ENCODE peak calls at places on chromosome 18, in eight cellular contexts. L, R, P, M, K, O, Z and E are unnamed samples.

GRCh38 chr18:28208712-28209265 is 31.9 kb upstream of the CDH2 start:
- DNase-seq in Z (no peak), L (no peak), K (no peak), M (no peak), R (peak; percentile 20), O (no peak), P (no peak), E (no peak)

GRCh38 chr18:11587432-11587831 is 22.0 kb upstream of the SLC35G4 start:
- DNase-seq in P (no peak), R (no peak), L (no peak), K (no peak), M (peak; percentile 4), Z (no peak), O (no peak), E (no peak)

GRCh38 chr18:50113726-50114125 is 81.2 kb downstream of the MYO5B start:
- DNase-seq in Z (no peak), K (no peak), O (no peak), L (no peak), P (no peak), R (no peak), M (no peak), E (no peak)

GRCh38 chr18:66792466-66792865 is 188.6 kb upstream of the CDH19 start:
- DNase-seq in K (no peak), R (no peak), P (no peak), Z (no peak), L (no peak), O (no peak), M (no peak), E (no peak)

GRCh38 chr18:25349131-25349925 is 2.6 kb downstream of the ZNF521 start:
- DNase-seq in K (no peak), R (peak; percentile 72), O (no peak), P (peak; percentile 40), Z (peak; percentile 68), L (no peak), M (peak; percentile 78), E (peak; percentile 51)

GRCh38 chr18:22171839-22172582 is 2.6 kb downstream of the GATA6 start:
- DNase-seq in R (peak; percentile 54), O (no peak), M (peak; percentile 60), L (no peak), P (no peak), K (peak; percentile 26), Z (peak; percentile 30), E (peak; percentile 35)

GRCh38 chr18:61991201-61991600 is 98.4 kb upstream of the RNF152 start:
- DNase-seq in K (no peak), Z (peak; percentile 40), P (no peak), L (no peak), M (no peak), R (peak; percentile 79), O (peak; percentile 18), E (peak; percentile 49)

GRCh38 chr18:57029761-57030160 is 117.1 kb upstream of the BOD1L2 start:
- DNase-seq in Z (no peak), R (no peak), M (peak; percentile 74), L (no peak), K (no peak), P (no peak), O (no peak), E (no peak)

GRCh38 chr18:10032331-10032979 is 118.6 kb downstream of the VAPA start:
- DNase-seq in L (no peak), P (no peak), K (no peak), O (no peak), M (peak; percentile 84), Z (no peak), R (no peak), E (no peak)

GRCh38 chr18:64134044-64134757 is 14.7 kb downstream of the LINC00305 start:
- DNase-seq in R (peak; percentile 5), K (no peak), L (no peak), O (no peak), M (no peak), P (no peak), Z (no peak), E (no peak)

GRCh38 chr18:41466436-41467160 is 488.4 kb upstream of the PIK3C3 start:
- DNase-seq in Z (no peak), O (no peak), M (no peak), P (no peak), L (no peak), R (no peak), K (no peak), E (no peak)

GRCh38 chr18:21406111-21406510 is 164.1 kb downstream of the GREB1L start:
- DNase-seq in M (no peak), R (peak; percentile 57), P (no peak), Z (no peak), L (no peak), O (no peak), K (no peak), E (no peak)

GRCh38 chr18:4557502-4557901 is 102.4 kb upstream of the DLGAP1 start:
- DNase-seq in K (no peak), O (no peak), P (no peak), R (no peak), Z (no peak), L (no peak), M (no peak), E (no peak)

GRCh38 chr18:51235011-51235789 is 37.7 kb upstream of the MEX3C start:
- DNase-seq in Z (no peak), K (no peak), P (no peak), R (peak; percentile 17), O (no peak), M (peak; percentile 53), L (no peak), E (no peak)

GRCh38 chr18:74524097-74524496 is 10.2 kb upstream of the CNDP1 start:
- DNase-seq in Z (peak; percentile 54), M (no peak), L (no peak), K (no peak), O (no peak), P (peak; percentile 31), R (no peak), E (no peak)

GRCh38 chr18:51266736-51267135 is 69.3 kb upstream of the MEX3C start:
- DNase-seq in M (no peak), K (no peak), P (no peak), L (no peak), R (peak; percentile 18), Z (no peak), O (no peak), E (no peak)

DNA sequence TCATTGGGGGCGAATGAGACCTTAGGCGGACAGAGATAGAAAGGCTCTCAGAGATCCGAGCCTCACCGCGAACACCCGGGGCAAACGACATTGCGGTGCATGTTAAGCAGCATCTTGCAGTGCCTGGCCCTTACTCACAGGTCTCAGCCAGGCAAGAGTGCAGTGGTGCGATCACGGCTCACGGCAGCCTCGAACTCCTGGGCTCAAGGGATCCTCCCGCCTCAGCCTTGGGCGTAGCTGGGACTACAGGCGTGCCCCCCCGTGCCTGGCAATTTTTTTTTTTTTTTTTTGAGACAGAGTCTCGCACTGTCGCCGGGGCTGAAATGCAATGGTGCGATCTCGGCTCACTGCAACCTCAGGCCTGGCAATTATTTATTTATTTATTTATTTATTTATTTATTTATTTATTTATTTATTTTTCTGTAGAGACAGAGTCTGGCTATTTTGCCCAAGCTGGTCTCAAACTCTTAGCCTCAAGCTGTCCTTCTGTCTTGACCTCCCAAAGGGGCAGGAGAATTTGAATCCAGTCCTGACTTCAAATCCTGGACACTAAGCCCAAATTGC is 1.3 kb downstream of the LAMA3 start:
- DNase-seq in P (no peak), Z (no peak), M (peak; percentile 62), O (no peak), K (no peak), L (no peak), R (no peak), E (no peak)
- H3K4me3 ChIP-seq in P (peak overlapping the region; percentile 65), Z (peak overlapping the region; percentile 57), M (peak overlapping the region; percentile 72), O (no peak overlapping the region), K (no peak overlapping the region), L (peak overlapping the region; percentile 64), R (no peak overlapping the region), E (no peak overlapping the region)

GRCh38 chr18:78017869-78018268 is 768.2 kb downstream of the GALR1 start:
- DNase-seq in L (no peak), Z (no peak), P (no peak), O (no peak), K (no peak), R (no peak), M (no peak), E (no peak)
- H3K4me3 ChIP-seq in L (no peak overlapping the region), Z (no peak overlapping the region), P (no peak overlapping the region), O (no peak overlapping the region), K (no peak overlapping the region), R (no peak overlapping the region), M (no peak overlapping the region), E (no peak overlapping the region)

GRCh38 chr18:54960197-54960596 is 936 bp upstream of the CCDC68 start:
- DNase-seq in M (no peak), Z (no peak), O (no peak), L (no peak), R (no peak), P (no peak), K (no peak), E (no peak)

GRCh38 chr18:54961016-54961423 is 1.8 kb upstream of the CCDC68 start:
- DNase-seq in M (no peak), P (no peak), O (no peak), R (no peak), L (no peak), K (no peak), Z (peak; percentile 95), E (no peak)

GRCh38 chr18:54957987-54958386 is 1.3 kb downstream of the CCDC68 start:
- DNase-seq in L (no peak), P (no peak), R (no peak), K (peak; percentile 61), M (no peak), O (no peak), Z (peak; percentile 74), E (peak; percentile 64)

GRCh38 chr18:54957295-54957694 is 2.0 kb downstream of the CCDC68 start:
- DNase-seq in O (no peak), K (no peak), L (no peak), P (no peak), R (no peak), M (no peak), Z (peak; percentile 46), E (no peak)

DNA sequence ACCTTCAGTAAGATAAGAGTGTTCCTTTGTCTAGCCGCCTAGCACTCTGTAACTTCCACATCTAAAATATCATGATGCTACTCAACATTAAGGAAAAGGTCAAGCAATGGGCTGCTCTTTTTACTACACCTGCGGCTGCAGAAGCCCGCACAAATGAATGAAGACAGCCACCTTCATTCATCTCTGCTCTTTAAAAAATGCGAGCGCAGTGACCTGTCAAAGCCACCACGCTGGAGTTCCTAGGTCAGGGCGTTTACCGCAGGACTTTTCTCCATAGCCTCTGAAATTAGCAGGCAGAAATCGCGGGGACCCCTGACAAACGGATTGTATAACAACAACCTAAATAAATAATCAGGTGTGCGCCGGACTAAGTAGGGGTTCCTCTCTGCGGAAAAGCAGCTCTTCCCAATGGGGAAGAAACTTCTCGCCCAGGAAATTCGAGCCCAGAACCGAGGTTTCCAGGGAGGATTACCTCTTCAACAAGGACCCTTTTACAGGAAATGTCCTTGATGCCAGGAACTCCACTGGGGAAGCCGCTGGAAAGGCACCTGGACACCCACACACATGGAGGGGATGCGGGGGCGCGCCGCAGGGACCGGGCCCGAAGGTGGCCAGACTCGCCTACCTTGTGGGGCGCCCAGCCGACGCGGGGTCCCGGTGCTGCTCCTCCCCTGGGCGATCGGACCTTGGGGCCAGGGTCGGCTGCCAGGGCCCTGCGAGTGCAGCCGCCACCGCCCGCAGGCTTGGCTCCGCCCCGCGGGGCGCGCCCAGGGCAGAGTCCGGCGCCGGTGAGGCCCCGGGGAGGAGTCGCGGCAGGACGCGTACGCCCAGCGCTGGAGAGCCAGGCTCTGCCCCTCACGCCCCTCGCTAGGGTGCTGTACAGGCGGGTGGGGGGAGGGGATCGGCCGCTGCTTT is at the start of gene CCDC68:
- DNase-seq in R (peak; percentile 23), L (no peak), O (no peak), K (peak; percentile 85), P (peak; percentile 45), M (peak; percentile 80), Z (peak; percentile 41), E (peak; percentile 85)
- H3K4me3 ChIP-seq in R (peak within 1 kb of the TSS; percentile 39), L (peak within 1 kb of the TSS; percentile 54), O (no peak within 1 kb of the TSS), K (peak within 1 kb of the TSS; percentile 63), P (peak within 1 kb of the TSS; percentile 58), M (peak within 1 kb of the TSS; percentile 68), Z (peak within 1 kb of the TSS; percentile 59), E (peak within 1 kb of the TSS; percentile 66)

GRCh38 chr18:26546170-26546874 is 2.0 kb downstream of the KCTD1 start:
- DNase-seq in Z (peak; percentile 52), P (no peak), R (no peak), L (no peak), O (no peak), K (no peak), M (no peak), E (no peak)
- H3K4me3 ChIP-seq in Z (peak overlapping the region; percentile 1), P (no peak overlapping the region), R (peak overlapping the region; percentile 30), L (peak overlapping the region; percentile 70), O (peak overlapping the region; percentile 6), K (no peak overlapping the region), M (peak overlapping the region; percentile 69), E (peak overlapping the region; percentile 92)